ENCODE peak calls at places on chromosomes 4 and X, in five cellular contexts. L is A172; N is NCI-H524; O is left ventricle myocardium inferior; W is stimulated activated CD8-positive, alpha-beta memory T cell treated with anti-CD3 and anti-CD28 coated beads, Interleukin-4, amount 100 ng/mL, for 4 hours. Q is an unnamed sample.
A peak's percentile ranks its signal among the peaks of the same experiment; 100 is the strongest.

GRCh38 chrX:37846141-37846540 is 1.2 kb downstream of the DYNLT3 start:
- DNase-seq in L (no peak), N (no peak), W (no peak), O (no peak), Q (no peak)

GRCh38 chr4:79575709-79576479 is 167.9 kb upstream of the GK2 start:
- DNase-seq in W (no peak), L (no peak), O (no peak), N (no peak), Q (no peak)

GRCh38 chrX:120419465-120419864 is 49.6 kb downstream of the LAMP2 start:
- DNase-seq in N (no peak), W (no peak), L (no peak), O (no peak), Q (no peak)

GRCh38 chrX:9326369-9326768 is 138.5 kb upstream of the TBL1X start:
- DNase-seq in O (no peak), L (no peak), N (no peak), W (no peak), Q (no peak)

GRCh38 chr4:3388461-3389185 is 53.1 kb upstream of the HGFAC start:
- DNase-seq in L (peak; percentile 57), W (no peak), O (peak; percentile 15), N (no peak), Q (peak; percentile 23)

GRCh38 chr4:102620697-102621497 is 119.7 kb downstream of the NFKB1 start:
- DNase-seq in L (peak; percentile 83), W (no peak), O (no peak), N (peak; percentile 6), Q (peak; percentile 80)

GRCh38 chr4:139229534-139230039 is 50.4 kb downstream of the MGARP start:
- DNase-seq in L (peak; percentile 56), O (no peak), N (no peak), W (no peak), Q (peak; percentile 62)

GRCh38 chr4:185263419-185263818 is 54.0 kb downstream of the SNX25 start:
- DNase-seq in O (no peak), W (no peak), N (no peak), L (no peak), Q (no peak)

GRCh38 chr4:81632581-81633247 is 161.0 kb upstream of the RASGEF1B start:
- DNase-seq in O (no peak), N (no peak), L (no peak), W (no peak), Q (no peak)

GRCh38 chr4:20172070-20172760 is 79.5 kb upstream of the SLIT2 start:
- DNase-seq in N (no peak), L (no peak), O (no peak), W (no peak), Q (no peak)

GRCh38 chr4:88949605-88950004 is 107.4 kb downstream of the FAM13A start:
- DNase-seq in W (no peak), L (no peak), O (no peak), N (no peak), Q (no peak)

GRCh38 chr4:89319756-89320155 is 12.2 kb upstream of the GPRIN3 start:
- DNase-seq in O (no peak), N (no peak), W (no peak), L (no peak), Q (no peak)

GRCh38 chr4:108149588-108150380 is 18.9 kb downstream of the LEF1 start:
- DNase-seq in O (no peak), W (no peak), N (no peak), L (no peak), Q (no peak)

GRCh38 chrX:24334473-24334872 is 20.6 kb upstream of the SUPT20HL2 start:
- DNase-seq in W (no peak), L (peak; percentile 69), O (no peak), N (no peak), Q (no peak)

GRCh38 chr4:88963817-88964216 is 93.2 kb downstream of the FAM13A start:
- DNase-seq in O (no peak), W (no peak), L (no peak), N (no peak), Q (no peak)

GRCh38 chr4:42895452-42895851 is 2.9 kb downstream of the GRXCR1 start:
- DNase-seq in W (no peak), L (no peak), N (no peak), O (no peak), Q (no peak)

GRCh38 chrX:2692221-2693122 is 1.4 kb downstream of the CD99 start:
- DNase-seq in N (no peak), W (no peak), L (no peak), O (peak; percentile 63), Q (no peak)

GRCh38 chr4:176882201-176882600 is 89.5 kb upstream of the VEGFC start:
- DNase-seq in W (no peak), N (no peak), O (no peak), L (peak; percentile 38), Q (no peak)

GRCh38 chr4:157713342-157713741 is 459.5 kb downstream of the GASK1B start:
- DNase-seq in N (peak; percentile 63), O (no peak), L (peak; percentile 3), W (no peak), Q (no peak)

GRCh38 chr4:15552557-15553362 is 83.1 kb downstream of the CC2D2A start:
- DNase-seq in W (no peak), N (no peak), O (no peak), L (no peak), Q (no peak)

GRCh38 chr4:143286733-143287570 is 49.7 kb upstream of the GAB1 start:
- DNase-seq in W (no peak), N (no peak), O (no peak), L (no peak), Q (no peak)

GRCh38 chr4:140738111-140738510 is 18.1 kb downstream of the TBC1D9 start:
- DNase-seq in W (no peak), L (no peak), O (no peak), N (no peak), Q (no peak)

GRCh38 chr4:165027762-165028402 is 3.9 kb upstream of the TRIM60 start:
- DNase-seq in L (peak; percentile 84), N (no peak), O (no peak), W (no peak), Q (no peak)

GRCh38 chrX:112067601-112068000 is 15.0 kb downstream of the TRPC5 start:
- DNase-seq in L (no peak), O (no peak), N (no peak), W (no peak), Q (no peak)

GRCh38 chrX:13750204-13750603 is 15.7 kb downstream of the OFD1 start:
- DNase-seq in L (peak; percentile 59), O (no peak), W (no peak), N (peak; percentile 41), Q (no peak)

GRCh38 chr4:140367738-140368137 is 5.7 kb upstream of the SCOC start:
- DNase-seq in N (no peak), W (no peak), O (no peak), L (peak; percentile 37), Q (no peak)

GRCh38 chr4:92387459-92388069 is 83.8 kb downstream of the GRID2 start:
- DNase-seq in L (peak; percentile 66), W (no peak), N (no peak), O (no peak), Q (peak; percentile 67)

GRCh38 chrX:155768036-155768769 is 112.9 kb upstream of the VAMP7 start:
- DNase-seq in N (no peak), L (peak; percentile 34), O (no peak), W (no peak), Q (no peak)